ENCODE peak calls at places on chromosomes 4 and X, in nine cellular contexts. D is right cardiac atrium; P is NCI-H774; H is stromal cell of bone marrow; W is activated naive CD4-positive, alpha-beta T cell; Q is endothelial cell; A is cardiac muscle cell; Y is NCI-H1694 treated with DMSO at 0.1 percent for 48 hours; S is uterus. N is an unnamed sample.

GRCh38 chr4:108215055-108215454 is 46.3 kb upstream of the LEF1 start:
- DNase-seq in D (no peak), P (no peak), H (no peak), W (no peak), Q (no peak), A (no peak), Y (no peak), S (no peak), N (no peak)

GRCh38 chr4:42671431-42672194 is 14.7 kb upstream of the ATP8A1 start:
- DNase-seq in D (no peak), P (no peak), H (no peak), W (no peak), Q (no peak), A (no peak), Y (no peak), S (no peak), N (no peak)

GRCh38 chr4:82691431-82691830 is 107.2 kb downstream of the SCD5 start:
- DNase-seq in D (no peak), P (no peak), H (no peak), W (no peak), Q (no peak), A (no peak), Y (no peak), S (no peak), N (no peak)

GRCh38 chr4:96315815-96316214 is 475.9 kb downstream of the PDHA2 start:
- DNase-seq in D (no peak), P (no peak), H (no peak), W (no peak), Q (no peak), A (peak; percentile 39), Y (no peak), S (no peak), N (no peak)

GRCh38 chr4:138609943-138610350 is 367.8 kb upstream of the SLC7A11 start:
- DNase-seq in D (no peak), P (no peak), H (peak; percentile 86), W (no peak), Q (no peak), A (peak; percentile 77), Y (no peak), S (no peak), N (no peak)

GRCh38 chrX:39898147-39898546 is 199.6 kb downstream of the BCOR start:
- DNase-seq in D (no peak), P (no peak), H (no peak), W (no peak), Q (no peak), A (no peak), Y (no peak), S (no peak), N (no peak)

GRCh38 chr4:8329859-8330761 is 60.6 kb downstream of the HTRA3 start:
- DNase-seq in D (peak; percentile 61), P (no peak), H (no peak), W (no peak), Q (no peak), A (no peak), Y (no peak), S (peak; percentile 19), N (no peak)

GRCh38 chr4:124684301-124684700 is 28.2 kb downstream of the ANKRD50 start:
- DNase-seq in D (no peak), P (no peak), H (no peak), W (no peak), Q (no peak), A (no peak), Y (no peak), S (no peak), N (peak; percentile 71)

GRCh38 chr4:31290836-31291235 is 570.7 kb downstream of the PCDH7 start:
- DNase-seq in D (no peak), P (no peak), H (no peak), W (no peak), Q (no peak), A (no peak), Y (no peak), S (no peak), N (no peak)

GRCh38 chrX:74498924-74499323 is 77.6 kb downstream of the SLC16A2 start:
- DNase-seq in D (no peak), P (no peak), H (no peak), W (no peak), Q (no peak), A (no peak), Y (no peak), S (no peak), N (no peak)

GRCh38 chr4:53709693-53710092 is 118.4 kb upstream of the LNX1 start:
- DNase-seq in D (no peak), P (no peak), H (no peak), W (no peak), Q (no peak), A (no peak), Y (no peak), S (no peak), N (no peak)

GRCh38 chrX:102155806-102156179 is at the start of gene BEX5:
- DNase-seq in D (peak; percentile 65), P (peak; percentile 47), H (peak; percentile 0), W (peak; percentile 1), Q (peak; percentile 52), A (no peak), Y (peak; percentile 92), S (peak; percentile 65), N (peak; percentile 91)

GRCh38 chrX:49198540-49199314 is 1.3 kb downstream of the SYP start:
- DNase-seq in D (no peak), P (no peak), H (no peak), W (no peak), Q (no peak), A (no peak), Y (no peak), S (no peak), N (no peak)

GRCh38 chrX:150575415-150575814 is 7.0 kb downstream of the MTM1 start:
- DNase-seq in D (no peak), P (no peak), H (no peak), W (no peak), Q (no peak), A (peak; percentile 13), Y (no peak), S (no peak), N (peak; percentile 55)

GRCh38 chrX:68708503-68709290 is 61.2 kb downstream of the STARD8 start:
- DNase-seq in D (peak; percentile 6), P (no peak), H (no peak), W (no peak), Q (no peak), A (no peak), Y (no peak), S (no peak), N (no peak)

GRCh38 chr4:33709247-33709646 is 2535.1 kb downstream of the ARAP2 start:
- DNase-seq in D (no peak), P (no peak), H (no peak), W (no peak), Q (no peak), A (peak; percentile 67), Y (no peak), S (no peak), N (no peak)

GRCh38 chrX:25105251-25105650 is 89.5 kb upstream of the ARX start:
- DNase-seq in D (no peak), P (no peak), H (no peak), W (no peak), Q (no peak), A (no peak), Y (no peak), S (no peak), N (peak; percentile 67)

GRCh38 chrX:22357621-22358020 is 84.9 kb downstream of the CBLL2 start:
- DNase-seq in D (no peak), P (no peak), H (no peak), W (no peak), Q (no peak), A (no peak), Y (no peak), S (no peak), N (no peak)

GRCh38 chr4:153541426-153542096 is 75.4 kb downstream of the TMEM131L start:
- DNase-seq in D (no peak), P (no peak), H (peak; percentile 97), W (no peak), Q (no peak), A (peak; percentile 70), Y (no peak), S (no peak), N (no peak)

GRCh38 chr4:151402150-151402865 is 6.7 kb upstream of the FHIP1A start:
- DNase-seq in D (no peak), P (no peak), H (no peak), W (no peak), Q (no peak), A (no peak), Y (no peak), S (no peak), N (no peak)

GRCh38 chr4:88752754-88753153 is 55.1 kb upstream of the NAP1L5 start:
- DNase-seq in D (no peak), P (no peak), H (no peak), W (no peak), Q (no peak), A (no peak), Y (no peak), S (no peak), N (no peak)

GRCh38 chr4:185138161-185138560 is 4.9 kb upstream of the SLC25A4 start:
- DNase-seq in D (no peak), P (no peak), H (no peak), W (no peak), Q (no peak), A (no peak), Y (no peak), S (no peak), N (no peak)